ENCODE peak calls at places on chromosomes 3 and 15, in four cellular contexts. One of them, this sample, is unnamed.
A peak's percentile ranks its signal among the peaks of the same experiment; 100 is the strongest.

GRCh38 chr3:47408839-47409229 is 28.0 kb downstream of the PTPN23 start:
- DNase-seq in psoas muscle: no peak
- DNase-seq in hepatocyte: no peak
- DNase-seq in breast epithelium: no peak
- DNase-seq in this sample: no peak

GRCh38 chr3:38998086-38998485 is 53.7 kb downstream of the SCN11A start:
- DNase-seq in psoas muscle: no peak
- DNase-seq in hepatocyte: peak; percentile 17
- DNase-seq in breast epithelium: no peak
- DNase-seq in this sample: no peak

GRCh38 chr3:124992041-124992440 is 57.5 kb upstream of the MUC13 start:
- DNase-seq in psoas muscle: no peak
- DNase-seq in hepatocyte: peak; percentile 70
- DNase-seq in breast epithelium: no peak
- DNase-seq in this sample: no peak

GRCh38 chr15:49979705-49980382 is 139.2 kb downstream of the ATP8B4 start:
- DNase-seq in psoas muscle: no peak
- DNase-seq in hepatocyte: no peak
- DNase-seq in breast epithelium: no peak
- DNase-seq in this sample: no peak

GRCh38 chr15:74376226-74376625 is 8.8 kb upstream of the CYP11A1 start:
- DNase-seq in psoas muscle: no peak
- DNase-seq in hepatocyte: no peak
- DNase-seq in breast epithelium: no peak
- DNase-seq in this sample: no peak

GRCh38 chr3:43994594-43995077 is 247.1 kb upstream of the TOPAZ1 start:
- DNase-seq in psoas muscle: no peak
- DNase-seq in hepatocyte: no peak
- DNase-seq in breast epithelium: no peak
- DNase-seq in this sample: no peak

GRCh38 chr15:96330064-96330449 is 443 bp upstream of the NR2F2 start:
- DNase-seq in psoas muscle: no peak
- DNase-seq in hepatocyte: no peak
- DNase-seq in breast epithelium: no peak
- DNase-seq in this sample: no peak

GRCh38 chr3:58560771-58561311 is 16.4 kb downstream of the FAM107A start:
- DNase-seq in psoas muscle: no peak
- DNase-seq in hepatocyte: peak; percentile 58
- DNase-seq in breast epithelium: no peak
- DNase-seq in this sample: no peak

GRCh38 chr3:186044973-186045372 is 63.9 kb downstream of the ETV5 start:
- DNase-seq in psoas muscle: no peak
- DNase-seq in hepatocyte: no peak
- DNase-seq in breast epithelium: no peak
- DNase-seq in this sample: no peak

GRCh38 chr3:171328419-171329082 is 131.7 kb downstream of the TNIK start:
- DNase-seq in psoas muscle: no peak
- DNase-seq in hepatocyte: no peak
- DNase-seq in breast epithelium: peak; percentile 25
- DNase-seq in this sample: no peak

GRCh38 chr15:100929641-100930042 is 10.5 kb downstream of the LRRK1 start:
- DNase-seq in psoas muscle: no peak
- DNase-seq in hepatocyte: no peak
- DNase-seq in breast epithelium: no peak
- DNase-seq in this sample: no peak

GRCh38 chr3:157098823-157099185 is 61.1 kb downstream of the CCNL1 start:
- DNase-seq in psoas muscle: no peak
- DNase-seq in hepatocyte: no peak
- DNase-seq in breast epithelium: no peak
- DNase-seq in this sample: no peak

GRCh38 chr15:56468271-56468912 is 3.5 kb upstream of the MNS1 start:
- DNase-seq in psoas muscle: no peak
- DNase-seq in hepatocyte: no peak
- DNase-seq in breast epithelium: no peak
- DNase-seq in this sample: no peak

GRCh38 chr15:72183781-72184164 is 13.8 kb downstream of the GRAMD2A start:
- DNase-seq in psoas muscle: no peak
- DNase-seq in hepatocyte: no peak
- DNase-seq in breast epithelium: peak; percentile 7
- DNase-seq in this sample: no peak

GRCh38 chr3:168625477-168625876 is 529.8 kb upstream of the GOLIM4 start:
- DNase-seq in psoas muscle: no peak
- DNase-seq in hepatocyte: no peak
- DNase-seq in breast epithelium: no peak
- DNase-seq in this sample: no peak

GRCh38 chr3:168624195-168624594 is 528.5 kb upstream of the GOLIM4 start:
- DNase-seq in psoas muscle: no peak
- DNase-seq in hepatocyte: no peak
- DNase-seq in breast epithelium: no peak
- DNase-seq in this sample: no peak

GRCh38 chr3:168622795-168623194 is 527.1 kb upstream of the GOLIM4 start:
- DNase-seq in psoas muscle: no peak
- DNase-seq in hepatocyte: peak; percentile 11
- DNase-seq in breast epithelium: no peak
- DNase-seq in this sample: no peak

GRCh38 chr3:168628549-168628948 is 532.8 kb upstream of the GOLIM4 start:
- DNase-seq in psoas muscle: no peak
- DNase-seq in hepatocyte: no peak
- DNase-seq in breast epithelium: no peak
- DNase-seq in this sample: no peak

GRCh38 chr3:168624892-168625291 is 529.2 kb upstream of the GOLIM4 start:
- DNase-seq in psoas muscle: no peak
- DNase-seq in hepatocyte: no peak
- DNase-seq in breast epithelium: no peak
- DNase-seq in this sample: no peak
- TF ChIP-seq CTCF in psoas muscle: no peak
- TF ChIP-seq CTCF in hepatocyte: no peak
- TF ChIP-seq CTCF in breast epithelium: no peak
- TF ChIP-seq CTCF in this sample: no peak

GRCh38 chr15:63157891-63158431 is 684 bp upstream of the RPS27L start:
- DNase-seq in psoas muscle: no peak
- DNase-seq in hepatocyte: peak; percentile 84
- DNase-seq in breast epithelium: peak; percentile 33
- DNase-seq in this sample: peak; percentile 80
- TF ChIP-seq CTCF in psoas muscle: peak; percentile 18
- TF ChIP-seq CTCF in hepatocyte: peak; percentile 8
- TF ChIP-seq CTCF in breast epithelium: no peak
- TF ChIP-seq CTCF in this sample: peak; percentile 41

DNA sequence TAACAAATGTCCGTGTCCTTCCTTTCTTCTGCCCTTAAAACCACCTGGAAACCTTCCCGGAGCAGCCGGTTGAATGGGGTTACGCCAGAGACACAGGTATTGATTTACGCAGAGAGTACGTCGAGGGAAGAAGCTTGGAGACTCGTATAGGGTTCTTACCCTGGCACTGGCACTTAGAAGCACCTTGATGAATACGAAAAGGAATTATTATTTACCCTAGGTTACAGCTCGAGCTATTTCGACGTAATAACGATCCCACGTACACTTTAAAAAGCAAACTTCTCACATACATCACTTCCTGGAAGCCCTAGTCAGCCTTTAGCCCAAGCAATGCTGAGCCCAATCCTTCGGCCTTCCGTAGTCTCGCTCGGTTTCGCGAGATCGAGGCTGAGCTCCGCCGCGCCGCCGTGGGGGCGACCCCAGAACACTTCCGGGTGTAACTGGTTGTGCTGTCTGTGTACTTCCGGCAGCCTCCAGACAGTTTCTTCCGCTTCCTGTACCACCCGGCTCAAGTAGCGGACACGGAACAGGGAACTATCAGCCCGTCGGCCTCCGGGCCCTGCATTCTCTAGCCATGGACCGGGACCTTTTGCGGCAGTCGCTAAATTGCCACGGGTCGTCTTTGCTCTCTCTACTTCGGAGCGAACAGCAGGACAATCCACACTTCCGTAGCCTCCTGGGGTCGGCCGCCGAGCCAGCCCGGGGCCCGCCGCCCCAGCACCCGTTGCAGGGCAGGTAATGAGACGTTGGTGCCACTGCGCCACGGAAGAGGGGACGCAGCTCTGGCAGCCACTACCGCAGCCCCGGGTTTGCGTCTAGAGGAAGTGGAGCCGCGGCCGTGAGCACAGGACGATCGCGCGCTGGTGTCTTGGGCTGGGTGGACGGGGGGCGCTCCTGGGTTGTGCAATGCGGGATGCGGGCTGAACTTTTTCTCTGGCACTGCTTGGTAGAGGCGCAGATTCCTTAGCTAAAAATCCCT is at the start of gene TTC14:
- DNase-seq in psoas muscle: peak; percentile 95
- DNase-seq in hepatocyte: peak; percentile 95
- DNase-seq in breast epithelium: peak; percentile 77
- DNase-seq in this sample: peak; percentile 93
- TF ChIP-seq CTCF in psoas muscle: no peak
- TF ChIP-seq CTCF in hepatocyte: no peak
- TF ChIP-seq CTCF in breast epithelium: no peak
- TF ChIP-seq CTCF in this sample: peak; percentile 32

GRCh38 chr3:120173056-120173675 is 78.9 kb upstream of the GSK3B start:
- DNase-seq in psoas muscle: no peak
- DNase-seq in hepatocyte: no peak
- DNase-seq in breast epithelium: no peak
- DNase-seq in this sample: no peak

GRCh38 chr3:120177907-120178306 is 83.7 kb upstream of the GSK3B start:
- DNase-seq in psoas muscle: no peak
- DNase-seq in hepatocyte: no peak
- DNase-seq in breast epithelium: no peak
- DNase-seq in this sample: no peak

GRCh38 chr3:120180731-120181412 is 86.6 kb upstream of the GSK3B start:
- DNase-seq in psoas muscle: no peak
- DNase-seq in hepatocyte: no peak
- DNase-seq in breast epithelium: no peak
- DNase-seq in this sample: no peak

GRCh38 chr3:120174811-120175210 is 80.6 kb upstream of the GSK3B start:
- DNase-seq in psoas muscle: no peak
- DNase-seq in hepatocyte: no peak
- DNase-seq in breast epithelium: no peak
- DNase-seq in this sample: no peak

GRCh38 chr3:120177151-120177550 is 82.9 kb upstream of the GSK3B start:
- DNase-seq in psoas muscle: peak; percentile 62
- DNase-seq in hepatocyte: peak; percentile 80
- DNase-seq in breast epithelium: peak; percentile 88
- DNase-seq in this sample: peak; percentile 22
- TF ChIP-seq CTCF in psoas muscle: no peak
- TF ChIP-seq CTCF in hepatocyte: no peak
- TF ChIP-seq CTCF in breast epithelium: no peak
- TF ChIP-seq CTCF in this sample: peak; percentile 18

GRCh38 chr15:43187544-43188155 is 2.4 kb downstream of the CCNDBP1 start:
- DNase-seq in psoas muscle: no peak
- DNase-seq in hepatocyte: peak; percentile 73
- DNase-seq in breast epithelium: no peak
- DNase-seq in this sample: peak; percentile 51
- TF ChIP-seq CTCF in psoas muscle: peak; percentile 61
- TF ChIP-seq CTCF in hepatocyte: peak; percentile 67
- TF ChIP-seq CTCF in breast epithelium: no peak
- TF ChIP-seq CTCF in this sample: peak; percentile 73

DNA sequence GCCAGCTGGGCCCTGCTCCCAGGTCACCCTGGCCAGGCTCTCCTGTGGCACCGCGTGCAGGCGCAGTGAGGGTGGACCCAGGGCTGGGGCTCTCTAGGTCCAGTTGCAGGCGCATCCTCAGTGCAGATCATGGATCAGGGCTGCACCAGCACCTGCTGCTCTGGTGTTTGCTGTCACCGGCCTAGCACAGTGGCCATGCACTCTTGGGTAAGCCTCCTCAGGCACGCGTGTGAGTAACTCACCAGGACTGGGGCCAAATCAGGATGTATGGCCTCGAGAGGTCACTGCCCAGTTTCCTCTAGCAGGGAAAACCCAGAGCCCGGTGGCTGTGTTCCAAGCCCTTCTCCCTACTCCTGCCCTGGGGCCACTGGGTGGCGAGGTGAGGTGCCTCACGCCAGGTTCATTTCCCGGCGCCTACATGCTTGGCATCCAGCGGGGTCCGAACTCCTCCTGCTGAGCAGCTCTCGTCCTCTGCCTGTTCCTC is 45.5 kb upstream of the SLC41A3 start:
- DNase-seq in psoas muscle: peak; percentile 60
- DNase-seq in hepatocyte: no peak
- DNase-seq in breast epithelium: peak; percentile 46
- DNase-seq in this sample: peak; percentile 29
- TF ChIP-seq CTCF in psoas muscle: no peak
- TF ChIP-seq CTCF in hepatocyte: no peak
- TF ChIP-seq CTCF in breast epithelium: no peak
- TF ChIP-seq CTCF in this sample: no peak